ENCODE peak calls at places on chromosomes 7 and 10, in ten cellular contexts. E, N, T, Z, C, K, X, F, G and P are unnamed samples.

GRCh38 chr10:122301811-122302115 is 30.7 kb downstream of the BTBD16 start:
- DNase-seq in K (no peak), C (no peak), X (no peak), E (no peak), N (no peak), Z (no peak), T (no peak), F (no peak), G (no peak), P (no peak)

GRCh38 chr10:116690356-116691078 is 51.8 kb downstream of the HSPA12A start:
- DNase-seq in N (peak), F (no peak), T (no peak), E (peak), G (peak), C (peak), Z (no peak), X (no peak), K (peak), P (no peak)

GRCh38 chr7:94069154-94069739 is 65.1 kb upstream of the BET1 start:
- DNase-seq in G (no peak), N (no peak), X (no peak), T (no peak), K (no peak), Z (no peak), F (no peak), E (no peak), C (peak), P (no peak)

GRCh38 chr10:12916587-12916986 is 84.9 kb downstream of the CCDC3 start:
- DNase-seq in N (no peak), E (no peak), F (no peak), X (no peak), C (no peak), T (no peak), Z (no peak), G (no peak), K (no peak), P (no peak)

GRCh38 chr10:17199351-17199804 is 2.1 kb downstream of the TRDMT1 start:
- DNase-seq in N (no peak), K (no peak), C (peak), E (peak), Z (peak), F (no peak), X (no peak), G (no peak), T (no peak), P (peak)

GRCh38 chr7:14606101-14606500 is 296.4 kb downstream of the DGKB start:
- DNase-seq in E (peak), T (no peak), Z (no peak), G (no peak), F (no peak), N (no peak), X (no peak), K (no peak), C (peak), P (no peak)

GRCh38 chr10:23516530-23516929 is 77.7 kb downstream of the OTUD1 start:
- DNase-seq in C (peak), Z (no peak), G (no peak), K (no peak), T (no peak), N (peak), E (peak), X (peak), F (no peak), P (peak)

GRCh38 chr7:23222439-23223045 is 24.0 kb upstream of the GPNMB start:
- DNase-seq in G (no peak), F (no peak), C (no peak), T (no peak), K (no peak), X (no peak), N (no peak), E (no peak), Z (no peak), P (no peak)

GRCh38 chr7:133535308-133535707 is 282.4 kb downstream of the EXOC4 start:
- DNase-seq in X (no peak), T (no peak), G (no peak), F (no peak), C (peak), N (no peak), Z (no peak), K (no peak), E (no peak), P (no peak)

GRCh38 chr7:91034459-91035368 is 229.5 kb upstream of the FZD1 start:
- DNase-seq in F (no peak), T (no peak), N (peak), X (no peak), K (peak), Z (peak), E (peak), C (peak), G (no peak), P (peak)

GRCh38 chr10:112226439-112227248 is 43.1 kb upstream of the GPAM start:
- DNase-seq in F (no peak), C (no peak), X (no peak), Z (no peak), T (no peak), G (no peak), E (no peak), N (no peak), K (no peak), P (no peak)

GRCh38 chr7:44561962-44562621 is 11.6 kb downstream of the DDX56 start:
- DNase-seq in K (no peak), G (no peak), F (peak), C (peak), Z (peak), N (no peak), E (peak), T (no peak), X (no peak), P (no peak)

GRCh38 chr10:124224331-124225028 is 131.1 kb upstream of the CHST15 start:
- DNase-seq in T (no peak), K (no peak), N (peak), C (no peak), F (no peak), E (peak), X (no peak), G (no peak), Z (no peak), P (no peak)

GRCh38 chr10:49257159-49257558 is 41.8 kb upstream of the C10orf71 start:
- DNase-seq in N (no peak), F (no peak), C (no peak), E (no peak), T (no peak), G (no peak), K (no peak), Z (no peak), X (no peak), P (no peak)

GRCh38 chr7:151993977-151994676 is 31.3 kb upstream of the GALNT11 start:
- DNase-seq in K (no peak), F (no peak), N (no peak), C (no peak), Z (no peak), T (no peak), X (no peak), G (no peak), E (peak), P (no peak)

GRCh38 chr7:105838273-105839141 is 37.9 kb downstream of the ATXN7L1 start:
- DNase-seq in K (no peak), C (peak), X (no peak), N (no peak), T (no peak), Z (peak), E (no peak), G (no peak), F (no peak), P (no peak)

GRCh38 chr7:155269766-155270585 is 27.7 kb upstream of the INSIG1 start:
- DNase-seq in X (no peak), F (peak), G (peak), Z (no peak), C (peak), K (no peak), E (no peak), N (no peak), T (no peak), P (no peak)

GRCh38 chr7:152913492-152913891 is 153.9 kb downstream of the ACTR3B start:
- DNase-seq in K (no peak), E (no peak), N (no peak), F (no peak), C (no peak), T (no peak), X (no peak), G (no peak), Z (no peak), P (no peak)

GRCh38 chr10:106044511-106044910 is 1120.0 kb downstream of the SORCS1 start:
- DNase-seq in N (no peak), T (no peak), F (no peak), E (no peak), G (no peak), C (no peak), K (no peak), X (no peak), Z (no peak), P (no peak)

GRCh38 chr10:73486601-73487000 is 9.2 kb downstream of the PPP3CB start:
- DNase-seq in F (no peak), G (no peak), K (no peak), Z (no peak), X (no peak), E (no peak), T (no peak), N (no peak), C (no peak), P (no peak)

GRCh38 chr10:99854860-99855259 is 72.4 kb downstream of the ABCC2 start:
- DNase-seq in G (no peak), N (peak), C (peak), E (peak), K (peak), X (no peak), Z (peak), T (no peak), F (no peak), P (peak)

GRCh38 chr7:107694395-107694794 is 33.8 kb downstream of the SLC26A4 start:
- DNase-seq in K (no peak), F (no peak), C (peak), E (no peak), T (no peak), X (no peak), N (no peak), Z (no peak), G (no peak), P (no peak)

GRCh38 chr10:31018977-31019376 is 12.7 kb downstream of the ZNF438 start:
- DNase-seq in N (no peak), T (no peak), G (no peak), K (no peak), E (no peak), Z (no peak), F (no peak), X (no peak), C (no peak), P (no peak)

GRCh38 chr10:119007211-119007574 is 22.3 kb upstream of the NANOS1 start:
- DNase-seq in Z (no peak), X (no peak), T (no peak), G (no peak), C (no peak), F (no peak), N (no peak), K (no peak), E (no peak), P (no peak)